ENCODE peak calls at places on chromosomes 13 and 19, in six cellular contexts. T, P, Q, L, F and H are unnamed samples.

GRCh38 chr19:56839665-56840451 is 668 bp downstream of the PEG3 start:
- DNase-seq in P (no peak), T (peak), Q (peak), L (peak), F (no peak), H (no peak)

GRCh38 chr13:29525757-29526156 is 69.7 kb downstream of the SLC7A1 start:
- DNase-seq in P (no peak), F (no peak), L (no peak), T (no peak), Q (no peak), H (no peak)

GRCh38 chr19:47240561-47240960 is 9.6 kb upstream of the BBC3 start:
- DNase-seq in P (no peak), T (no peak), Q (no peak), L (no peak), F (no peak), H (no peak)

GRCh38 chr13:109148243-109148642 is 518.8 kb downstream of the MYO16 start:
- DNase-seq in P (no peak), F (no peak), L (no peak), T (no peak), Q (no peak), H (no peak)

GRCh38 chr19:13823256-13823655 is 28.0 kb downstream of the ZSWIM4 start:
- DNase-seq in F (no peak), T (no peak), Q (no peak), P (peak), L (no peak), H (no peak)

GRCh38 chr13:21420706-21421105 is 38.4 kb downstream of the ZDHHC20 start:
- DNase-seq in P (no peak), L (no peak), T (no peak), F (no peak), Q (no peak), H (no peak)

GRCh38 chr13:44298314-44298713 is 75.3 kb upstream of the SERP2 start:
- DNase-seq in L (no peak), Q (no peak), P (no peak), F (no peak), T (no peak), H (no peak)

GRCh38 chr19:19169236-19170052 is 619 bp downstream of the MEF2B start:
- DNase-seq in Q (no peak), L (no peak), P (no peak), F (no peak), T (no peak), H (no peak)

GRCh38 chr19:49712397-49712859 is 21.5 kb downstream of the CPT1C start:
- DNase-seq in L (no peak), Q (no peak), P (peak), F (no peak), T (no peak), H (no peak)

GRCh38 chr13:100330662-100331061 is 241.8 kb downstream of the PCCA start:
- DNase-seq in T (no peak), Q (no peak), F (no peak), L (no peak), P (no peak), H (no peak)

GRCh38 chr19:12986726-12987125 is 8.5 kb upstream of the NFIX start:
- DNase-seq in L (no peak), P (no peak), F (no peak), T (no peak), Q (no peak), H (no peak)

GRCh38 chr13:95481051-95481775 is 71.3 kb upstream of the CLDN10 start:
- DNase-seq in P (no peak), T (no peak), L (no peak), F (no peak), Q (no peak), H (no peak)

GRCh38 chr19:57818378-57818777 is 3.7 kb upstream of the ZNF552 start:
- DNase-seq in L (no peak), F (no peak), T (no peak), P (no peak), Q (no peak), H (no peak)

GRCh38 chr13:107743100-107743499 is 472.2 kb downstream of the LIG4 start:
- DNase-seq in P (no peak), F (no peak), T (no peak), L (no peak), Q (no peak), H (no peak)

GRCh38 chr13:35621989-35622388 is 145.5 kb upstream of the MAB21L1 start:
- DNase-seq in P (peak), T (no peak), Q (no peak), L (no peak), F (peak), H (no peak)

GRCh38 chr13:97226788-97227627 is 4.9 kb downstream of the MBNL2 start:
- DNase-seq in P (no peak), T (no peak), L (no peak), Q (no peak), F (no peak), H (no peak)

GRCh38 chr19:3210347-3211017 is 14.0 kb upstream of the CELF5 start:
- DNase-seq in F (no peak), T (peak), Q (no peak), P (no peak), L (peak), H (no peak)

GRCh38 chr13:42272115-42272756 is at the start of gene AKAP11:
- DNase-seq in L (peak), Q (peak), T (peak), P (peak), F (no peak), H (peak)

GRCh38 chr13:50995870-50996269 is 86.3 kb downstream of the RNASEH2B start:
- DNase-seq in P (no peak), L (no peak), Q (no peak), T (no peak), F (no peak), H (no peak)

GRCh38 chr19:40553885-40554857 is 22.5 kb upstream of the SHKBP1 start:
- DNase-seq in F (no peak), T (no peak), P (no peak), L (no peak), Q (no peak), H (no peak)

GRCh38 chr13:49935171-49936084 is 712 bp downstream of the SPRYD7 start:
- DNase-seq in P (no peak), F (no peak), Q (peak), T (peak), L (no peak), H (no peak)

GRCh38 chr19:13150187-13150918 is at the start of the genes IER2 and STX10:
- DNase-seq in Q (peak), T (peak), L (peak), F (peak), P (peak), H (no peak)

GRCh38 chr19:10193666-10194499 is 870 bp downstream of the DNMT1 start:
- DNase-seq in Q (peak), L (no peak), F (no peak), T (no peak), P (no peak), H (peak)

GRCh38 chr13:40665061-40665753 is 1.2 kb downstream of the FOXO1 start:
- DNase-seq in T (no peak), P (no peak), Q (peak), L (peak), F (no peak), H (no peak)

GRCh38 chr13:28059214-28059613 is 41.2 kb downstream of the FLT3 start:
- DNase-seq in Q (no peak), P (no peak), F (no peak), T (no peak), L (no peak), H (no peak)

GRCh38 chr13:113952151-113952982 is 21.5 kb downstream of the C13orf46 start:
- DNase-seq in F (no peak), T (no peak), P (no peak), L (peak), Q (no peak), H (peak)

GRCh38 chr19:46791944-46792343 is 3.5 kb upstream of the SLC1A5 start:
- DNase-seq in P (no peak), Q (no peak), T (no peak), L (no peak), F (no peak), H (no peak)

GRCh38 chr19:44113784-44114390 is 688 bp downstream of the ZNF225 start:
- DNase-seq in F (no peak), Q (no peak), P (no peak), T (no peak), L (no peak), H (no peak)

GRCh38 chr19:2345076-2345475 is 15.0 kb upstream of the TMPRSS9 start:
- DNase-seq in L (no peak), T (no peak), P (no peak), Q (no peak), F (no peak), H (no peak)

GRCh38 chr19:45782162-45782623 is at the start of gene DMPK:
- DNase-seq in T (no peak), L (no peak), F (no peak), P (no peak), Q (no peak), H (no peak)

GRCh38 chr19:42132030-42132628 is at the start of gene POU2F2:
- DNase-seq in L (peak), T (peak), P (no peak), Q (no peak), F (no peak), H (no peak)